ENCODE peak calls at places on chromosomes 12 and 14, in five cellular contexts. S is left kidney, D is Caki2, B is globus pallidus, M is frontal cortex. I is an unnamed sample.

GRCh38 chr12:97267803-97268202 is 194.8 kb upstream of the RMST start:
- DNase-seq in S (peak), D (no peak), B (no peak), M (no peak), I (peak)

GRCh38 chr12:63889721-63890509 is 45.4 kb downstream of the SRGAP1 start:
- DNase-seq in S (no peak), D (peak), B (no peak), M (no peak), I (peak)

GRCh38 chr14:72792051-72792788 is 101.7 kb downstream of the DPF3 start:
- DNase-seq in S (peak), D (no peak), B (peak), M (no peak), I (no peak)

GRCh38 chr12:111274820-111275219 is 94.1 kb downstream of the PHETA1 start:
- DNase-seq in S (peak), D (peak), B (no peak), M (no peak), I (no peak)

GRCh38 chr12:115709410-115710065 is 568.0 kb downstream of the MED13L start:
- DNase-seq in S (peak), D (no peak), B (no peak), M (no peak), I (no peak)

GRCh38 chr14:35158951-35159653 is 36.8 kb downstream of the PRORP start:
- DNase-seq in S (peak), D (peak), B (no peak), M (no peak), I (peak)

GRCh38 chr12:2129076-2129475 is 76.3 kb downstream of the CACNA1C start:
- DNase-seq in S (no peak), D (no peak), B (no peak), M (no peak), I (no peak)

GRCh38 chr12:26704684-26705475 is 128.1 kb downstream of the ITPR2 start:
- DNase-seq in S (peak), D (no peak), B (peak), M (no peak), I (no peak)

GRCh38 chr12:34405286-34406227 is 383.3 kb downstream of the ALG10 start:
- DNase-seq in S (no peak), D (no peak), B (no peak), M (no peak), I (no peak)

I was measured in kidney glomerular epithelial cell.